ENCODE peak calls at places on chromosomes 5 and 9, in six cellular contexts. One of them, this sample, is unnamed.

GRCh38 chr5:176536132-176536901 is 885 bp downstream of the RNF44 start:
- DNase-seq in left ventricle myocardium inferior: peak
- DNase-seq in lower leg skin: peak
- DNase-seq in activated CD8-positive, alpha-beta T cell treated with anti-CD3 and anti-CD28 coated beads for 36 hours: peak
- DNase-seq in H1: no peak
- DNase-seq in WTC11: peak
- DNase-seq in this sample: peak

GRCh38 chr5:25181249-25181648 is 536.5 kb upstream of the CDH10 start:
- DNase-seq in left ventricle myocardium inferior: no peak
- DNase-seq in lower leg skin: no peak
- DNase-seq in activated CD8-positive, alpha-beta T cell treated with anti-CD3 and anti-CD28 coated beads for 36 hours: no peak
- DNase-seq in H1: no peak
- DNase-seq in WTC11: no peak
- DNase-seq in this sample: no peak

GRCh38 chr5:37940931-37941623 is 101.2 kb upstream of the GDNF start:
- DNase-seq in left ventricle myocardium inferior: no peak
- DNase-seq in lower leg skin: no peak
- DNase-seq in activated CD8-positive, alpha-beta T cell treated with anti-CD3 and anti-CD28 coated beads for 36 hours: no peak
- DNase-seq in H1: no peak
- DNase-seq in WTC11: no peak
- DNase-seq in this sample: no peak

GRCh38 chr5:53424691-53425597 is 55.5 kb upstream of the FST start:
- DNase-seq in left ventricle myocardium inferior: no peak
- DNase-seq in lower leg skin: no peak
- DNase-seq in activated CD8-positive, alpha-beta T cell treated with anti-CD3 and anti-CD28 coated beads for 36 hours: no peak
- DNase-seq in H1: no peak
- DNase-seq in WTC11: no peak
- DNase-seq in this sample: no peak

GRCh38 chr9:129504404-129504803 is 116.5 kb downstream of the C9orf50 start:
- DNase-seq in left ventricle myocardium inferior: no peak
- DNase-seq in lower leg skin: no peak
- DNase-seq in activated CD8-positive, alpha-beta T cell treated with anti-CD3 and anti-CD28 coated beads for 36 hours: no peak
- DNase-seq in H1: no peak
- DNase-seq in WTC11: no peak
- DNase-seq in this sample: no peak

GRCh38 chr9:132739705-132740310 is 69.5 kb downstream of the GTF3C4 start:
- DNase-seq in left ventricle myocardium inferior: no peak
- DNase-seq in lower leg skin: no peak
- DNase-seq in activated CD8-positive, alpha-beta T cell treated with anti-CD3 and anti-CD28 coated beads for 36 hours: no peak
- DNase-seq in H1: no peak
- DNase-seq in WTC11: no peak
- DNase-seq in this sample: no peak

GRCh38 chr9:137679249-137679648 is 60.4 kb downstream of the EHMT1 start:
- DNase-seq in left ventricle myocardium inferior: no peak
- DNase-seq in lower leg skin: no peak
- DNase-seq in activated CD8-positive, alpha-beta T cell treated with anti-CD3 and anti-CD28 coated beads for 36 hours: no peak
- DNase-seq in H1: peak
- DNase-seq in WTC11: no peak
- DNase-seq in this sample: no peak

GRCh38 chr5:153777681-153778080 is 261.0 kb downstream of the FAM114A2 start:
- DNase-seq in left ventricle myocardium inferior: no peak
- DNase-seq in lower leg skin: no peak
- DNase-seq in activated CD8-positive, alpha-beta T cell treated with anti-CD3 and anti-CD28 coated beads for 36 hours: no peak
- DNase-seq in H1: no peak
- DNase-seq in WTC11: no peak
- DNase-seq in this sample: no peak

GRCh38 chr5:154220625-154221024 is 30.1 kb downstream of the GALNT10 start:
- DNase-seq in left ventricle myocardium inferior: no peak
- DNase-seq in lower leg skin: no peak
- DNase-seq in activated CD8-positive, alpha-beta T cell treated with anti-CD3 and anti-CD28 coated beads for 36 hours: no peak
- DNase-seq in H1: no peak
- DNase-seq in WTC11: no peak
- DNase-seq in this sample: no peak

GRCh38 chr9:125409217-125409636 is 147.6 kb downstream of the GAPVD1 start:
- DNase-seq in left ventricle myocardium inferior: no peak
- DNase-seq in lower leg skin: no peak
- DNase-seq in activated CD8-positive, alpha-beta T cell treated with anti-CD3 and anti-CD28 coated beads for 36 hours: peak
- DNase-seq in H1: no peak
- DNase-seq in WTC11: no peak
- DNase-seq in this sample: no peak

GRCh38 chr5:60007724-60008123 is 114.2 kb upstream of the PDE4D start:
- DNase-seq in left ventricle myocardium inferior: no peak
- DNase-seq in lower leg skin: no peak
- DNase-seq in activated CD8-positive, alpha-beta T cell treated with anti-CD3 and anti-CD28 coated beads for 36 hours: no peak
- DNase-seq in H1: no peak
- DNase-seq in WTC11: no peak
- DNase-seq in this sample: no peak

GRCh38 chr9:94056442-94056974 is 27.8 kb upstream of the PTPDC1 start:
- DNase-seq in left ventricle myocardium inferior: no peak
- DNase-seq in lower leg skin: no peak
- DNase-seq in activated CD8-positive, alpha-beta T cell treated with anti-CD3 and anti-CD28 coated beads for 36 hours: no peak
- DNase-seq in H1: no peak
- DNase-seq in WTC11: no peak
- DNase-seq in this sample: no peak

GRCh38 chr9:38255599-38255998 is 136.9 kb upstream of the ALDH1B1 start:
- DNase-seq in left ventricle myocardium inferior: no peak
- DNase-seq in lower leg skin: no peak
- DNase-seq in activated CD8-positive, alpha-beta T cell treated with anti-CD3 and anti-CD28 coated beads for 36 hours: no peak
- DNase-seq in H1: no peak
- DNase-seq in WTC11: no peak
- DNase-seq in this sample: no peak

GRCh38 chr9:130288926-130289705 is 23.6 kb downstream of the HMCN2 start:
- DNase-seq in left ventricle myocardium inferior: no peak
- DNase-seq in lower leg skin: no peak
- DNase-seq in activated CD8-positive, alpha-beta T cell treated with anti-CD3 and anti-CD28 coated beads for 36 hours: no peak
- DNase-seq in H1: no peak
- DNase-seq in WTC11: no peak
- DNase-seq in this sample: no peak

GRCh38 chr5:150412319-150413175 is at the start of gene CD74:
- DNase-seq in left ventricle myocardium inferior: peak
- DNase-seq in lower leg skin: peak
- DNase-seq in activated CD8-positive, alpha-beta T cell treated with anti-CD3 and anti-CD28 coated beads for 36 hours: peak
- DNase-seq in H1: no peak
- DNase-seq in WTC11: peak
- DNase-seq in this sample: peak

GRCh38 chr9:28234899-28235277 is 661.6 kb upstream of the C9orf72 start:
- DNase-seq in left ventricle myocardium inferior: no peak
- DNase-seq in lower leg skin: no peak
- DNase-seq in activated CD8-positive, alpha-beta T cell treated with anti-CD3 and anti-CD28 coated beads for 36 hours: no peak
- DNase-seq in H1: peak
- DNase-seq in WTC11: no peak
- DNase-seq in this sample: no peak

GRCh38 chr5:157345485-157345884 is 79.6 kb downstream of the CYFIP2 start:
- DNase-seq in left ventricle myocardium inferior: no peak
- DNase-seq in lower leg skin: peak
- DNase-seq in activated CD8-positive, alpha-beta T cell treated with anti-CD3 and anti-CD28 coated beads for 36 hours: no peak
- DNase-seq in H1: no peak
- DNase-seq in WTC11: no peak
- DNase-seq in this sample: no peak

GRCh38 chr5:157343842-157344790 is 78.2 kb downstream of the CYFIP2 start:
- DNase-seq in left ventricle myocardium inferior: no peak
- DNase-seq in lower leg skin: peak
- DNase-seq in activated CD8-positive, alpha-beta T cell treated with anti-CD3 and anti-CD28 coated beads for 36 hours: peak
- DNase-seq in H1: no peak
- DNase-seq in WTC11: no peak
- DNase-seq in this sample: peak

GRCh38 chr5:157348049-157348400 is 82.1 kb downstream of the CYFIP2 start:
- DNase-seq in left ventricle myocardium inferior: no peak
- DNase-seq in lower leg skin: no peak
- DNase-seq in activated CD8-positive, alpha-beta T cell treated with anti-CD3 and anti-CD28 coated beads for 36 hours: no peak
- DNase-seq in H1: no peak
- DNase-seq in WTC11: no peak
- DNase-seq in this sample: no peak

GRCh38 chr5:157345067-157345466 is 79.1 kb downstream of the CYFIP2 start:
- DNase-seq in left ventricle myocardium inferior: no peak
- DNase-seq in lower leg skin: no peak
- DNase-seq in activated CD8-positive, alpha-beta T cell treated with anti-CD3 and anti-CD28 coated beads for 36 hours: no peak
- DNase-seq in H1: no peak
- DNase-seq in WTC11: no peak
- DNase-seq in this sample: no peak

DNA sequence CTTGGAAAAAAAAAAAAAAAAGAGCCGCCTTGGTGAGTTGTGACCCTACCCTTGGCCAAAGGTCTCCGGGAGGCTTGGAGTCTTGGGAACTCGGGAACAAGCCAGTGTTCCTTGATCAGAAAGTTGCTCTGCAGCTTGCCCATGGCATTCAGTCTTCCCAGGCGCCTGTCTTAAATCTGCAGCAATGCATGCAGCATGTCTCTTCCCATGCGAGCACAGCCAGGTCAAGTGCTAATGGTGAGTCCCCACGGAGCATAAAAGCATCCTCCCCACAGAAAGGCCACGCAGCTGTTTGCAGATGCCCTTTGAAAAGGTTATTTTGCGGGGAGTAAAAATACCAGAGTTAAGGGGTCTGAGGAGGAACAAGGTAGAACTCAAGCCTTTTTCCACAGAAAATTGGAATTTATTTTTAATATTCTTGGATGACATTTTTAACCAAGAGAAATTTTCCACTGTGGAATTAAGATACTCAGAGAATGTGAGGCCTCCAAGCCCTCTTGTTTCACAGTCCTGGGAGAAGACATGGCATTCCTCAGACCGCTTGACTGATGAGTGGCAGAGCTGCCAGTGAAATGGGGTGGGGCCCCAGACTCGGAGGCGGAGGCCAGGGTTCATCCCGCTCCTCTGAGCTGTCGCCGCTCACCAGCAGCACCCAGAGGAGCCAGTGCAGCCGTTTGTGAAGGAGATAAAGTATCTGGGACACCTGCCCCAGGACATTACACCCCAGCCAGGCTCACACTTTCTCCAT is 81.6 kb downstream of the CYFIP2 start:
- DNase-seq in left ventricle myocardium inferior: peak
- DNase-seq in lower leg skin: no peak
- DNase-seq in activated CD8-positive, alpha-beta T cell treated with anti-CD3 and anti-CD28 coated beads for 36 hours: no peak
- DNase-seq in H1: no peak
- DNase-seq in WTC11: no peak
- DNase-seq in this sample: no peak
- TF ChIP-seq CTCF in left ventricle myocardium inferior: no peak
- TF ChIP-seq CTCF in lower leg skin: no peak
- TF ChIP-seq CTCF in activated CD8-positive, alpha-beta T cell treated with anti-CD3 and anti-CD28 coated beads for 36 hours: no peak
- TF ChIP-seq CTCF in H1: no peak
- TF ChIP-seq CTCF in WTC11: no peak
- TF ChIP-seq CTCF in this sample: no peak

GRCh38 chr5:62167651-62168050 is 138.4 kb upstream of the KIF2A start:
- DNase-seq in left ventricle myocardium inferior: no peak
- DNase-seq in lower leg skin: no peak
- DNase-seq in activated CD8-positive, alpha-beta T cell treated with anti-CD3 and anti-CD28 coated beads for 36 hours: no peak
- DNase-seq in H1: no peak
- DNase-seq in WTC11: no peak
- DNase-seq in this sample: no peak
- TF ChIP-seq CTCF in left ventricle myocardium inferior: no peak
- TF ChIP-seq CTCF in lower leg skin: no peak
- TF ChIP-seq CTCF in activated CD8-positive, alpha-beta T cell treated with anti-CD3 and anti-CD28 coated beads for 36 hours: no peak
- TF ChIP-seq CTCF in H1: no peak
- TF ChIP-seq CTCF in WTC11: no peak
- TF ChIP-seq CTCF in this sample: no peak

DNA sequence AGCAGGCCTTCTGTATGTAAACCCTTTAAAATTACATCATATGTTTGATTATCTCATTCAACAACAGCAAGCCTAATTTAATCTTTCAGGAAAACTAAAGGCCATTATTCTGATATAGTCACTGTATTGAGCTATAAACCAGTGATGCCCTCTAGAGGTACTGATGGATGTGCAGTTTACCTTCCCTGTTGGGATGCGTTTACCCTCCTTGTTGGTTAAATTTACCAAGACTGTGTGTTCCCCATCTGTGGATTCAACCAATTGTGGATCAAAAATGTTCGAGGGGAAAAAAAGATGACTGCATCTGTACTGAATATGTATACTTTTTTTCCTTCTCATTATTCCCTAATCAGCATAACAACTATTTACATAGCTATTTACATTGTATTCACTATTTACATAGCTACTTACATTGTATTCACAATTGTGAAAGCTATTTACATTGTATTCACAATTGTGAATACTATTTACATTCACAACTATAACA is 3.7 kb upstream of the BAAT start:
- DNase-seq in left ventricle myocardium inferior: no peak
- DNase-seq in lower leg skin: no peak
- DNase-seq in activated CD8-positive, alpha-beta T cell treated with anti-CD3 and anti-CD28 coated beads for 36 hours: no peak
- DNase-seq in H1: no peak
- DNase-seq in WTC11: no peak
- DNase-seq in this sample: no peak
- TF ChIP-seq CTCF in left ventricle myocardium inferior: no peak
- TF ChIP-seq CTCF in lower leg skin: no peak
- TF ChIP-seq CTCF in activated CD8-positive, alpha-beta T cell treated with anti-CD3 and anti-CD28 coated beads for 36 hours: no peak
- TF ChIP-seq CTCF in H1: no peak
- TF ChIP-seq CTCF in WTC11: no peak
- TF ChIP-seq CTCF in this sample: no peak

GRCh38 chr5:77218263-77218662 is 7.8 kb downstream of the PDE8B start:
- DNase-seq in left ventricle myocardium inferior: no peak
- DNase-seq in lower leg skin: no peak
- DNase-seq in activated CD8-positive, alpha-beta T cell treated with anti-CD3 and anti-CD28 coated beads for 36 hours: no peak
- DNase-seq in H1: no peak
- DNase-seq in WTC11: peak
- DNase-seq in this sample: no peak
- TF ChIP-seq CTCF in left ventricle myocardium inferior: no peak
- TF ChIP-seq CTCF in lower leg skin: no peak
- TF ChIP-seq CTCF in activated CD8-positive, alpha-beta T cell treated with anti-CD3 and anti-CD28 coated beads for 36 hours: no peak
- TF ChIP-seq CTCF in H1: peak
- TF ChIP-seq CTCF in WTC11: no peak
- TF ChIP-seq CTCF in this sample: no peak